ENCODE peak calls at places on chromosomes 11 and 22, in eight cellular contexts. One of them, this sample, is unnamed.

GRCh38 chr11:116079580-116079979 is 575.4 kb upstream of the CADM1 start:
- DNase-seq in LHCN-M2: no peak
- DNase-seq in NB4: no peak
- DNase-seq in adipocyte: no peak
- DNase-seq in activated CD8-positive, alpha-beta memory T cell treated with anti-CD3 and anti-CD28 coated beads for 48 hours: no peak
- DNase-seq in activated naive CD4-positive, alpha-beta T cell: no peak
- DNase-seq in NAMALWA: no peak
- DNase-seq in ELR: no peak
- DNase-seq in this sample: no peak

GRCh38 chr11:7604331-7604973 is 68.8 kb downstream of the CYB5R2 start:
- DNase-seq in activated CD8-positive, alpha-beta memory T cell treated with anti-CD3 and anti-CD28 coated beads for 48 hours: no peak
- DNase-seq in LHCN-M2: no peak
- DNase-seq in adipocyte: no peak
- DNase-seq in NAMALWA: no peak
- DNase-seq in ELR: no peak
- DNase-seq in NB4: no peak
- DNase-seq in activated naive CD4-positive, alpha-beta T cell: no peak
- DNase-seq in this sample: no peak

GRCh38 chr11:108239076-108239475 is 16.2 kb downstream of the ATM start:
- DNase-seq in ELR: no peak
- DNase-seq in NAMALWA: no peak
- DNase-seq in adipocyte: no peak
- DNase-seq in LHCN-M2: no peak
- DNase-seq in activated naive CD4-positive, alpha-beta T cell: no peak
- DNase-seq in NB4: no peak
- DNase-seq in activated CD8-positive, alpha-beta memory T cell treated with anti-CD3 and anti-CD28 coated beads for 48 hours: no peak
- DNase-seq in this sample: no peak

GRCh38 chr11:77548552-77549439 is 41.0 kb upstream of the AQP11 start:
- DNase-seq in NB4: no peak
- DNase-seq in adipocyte: no peak
- DNase-seq in activated naive CD4-positive, alpha-beta T cell: no peak
- DNase-seq in NAMALWA: no peak
- DNase-seq in ELR: no peak
- DNase-seq in LHCN-M2: no peak
- DNase-seq in activated CD8-positive, alpha-beta memory T cell treated with anti-CD3 and anti-CD28 coated beads for 48 hours: no peak
- DNase-seq in this sample: no peak

GRCh38 chr22:39519681-39520053 is 695 bp upstream of the ATF4 start:
- DNase-seq in ELR: peak
- DNase-seq in activated naive CD4-positive, alpha-beta T cell: no peak
- DNase-seq in adipocyte: peak
- DNase-seq in LHCN-M2: peak
- DNase-seq in activated CD8-positive, alpha-beta memory T cell treated with anti-CD3 and anti-CD28 coated beads for 48 hours: no peak
- DNase-seq in NB4: no peak
- DNase-seq in NAMALWA: no peak
- DNase-seq in this sample: no peak

GRCh38 chr11:117099681-117100080 is 1.5 kb upstream of the SIK3 start:
- DNase-seq in NB4: no peak
- DNase-seq in NAMALWA: peak
- DNase-seq in activated naive CD4-positive, alpha-beta T cell: no peak
- DNase-seq in ELR: no peak
- DNase-seq in adipocyte: no peak
- DNase-seq in LHCN-M2: no peak
- DNase-seq in activated CD8-positive, alpha-beta memory T cell treated with anti-CD3 and anti-CD28 coated beads for 48 hours: no peak
- DNase-seq in this sample: no peak

GRCh38 chr11:122413677-122414076 is 241.8 kb upstream of the UBASH3B start:
- DNase-seq in activated CD8-positive, alpha-beta memory T cell treated with anti-CD3 and anti-CD28 coated beads for 48 hours: no peak
- DNase-seq in adipocyte: no peak
- DNase-seq in ELR: no peak
- DNase-seq in LHCN-M2: no peak
- DNase-seq in NAMALWA: no peak
- DNase-seq in NB4: no peak
- DNase-seq in activated naive CD4-positive, alpha-beta T cell: no peak
- DNase-seq in this sample: no peak

GRCh38 chr11:41498726-41499125 is 39.3 kb upstream of the LRRC4C start:
- DNase-seq in activated naive CD4-positive, alpha-beta T cell: no peak
- DNase-seq in adipocyte: peak
- DNase-seq in NB4: peak
- DNase-seq in NAMALWA: peak
- DNase-seq in activated CD8-positive, alpha-beta memory T cell treated with anti-CD3 and anti-CD28 coated beads for 48 hours: no peak
- DNase-seq in LHCN-M2: no peak
- DNase-seq in ELR: no peak
- DNase-seq in this sample: no peak

GRCh38 chr22:30187726-30188407 is 58.7 kb downstream of the LIF start:
- DNase-seq in activated CD8-positive, alpha-beta memory T cell treated with anti-CD3 and anti-CD28 coated beads for 48 hours: no peak
- DNase-seq in activated naive CD4-positive, alpha-beta T cell: no peak
- DNase-seq in LHCN-M2: peak
- DNase-seq in NAMALWA: no peak
- DNase-seq in NB4: no peak
- DNase-seq in adipocyte: no peak
- DNase-seq in ELR: no peak
- DNase-seq in this sample: no peak

GRCh38 chr11:118908931-118909618 is 16.7 kb downstream of the BCL9L start:
- DNase-seq in NB4: no peak
- DNase-seq in LHCN-M2: peak
- DNase-seq in adipocyte: peak
- DNase-seq in activated CD8-positive, alpha-beta memory T cell treated with anti-CD3 and anti-CD28 coated beads for 48 hours: no peak
- DNase-seq in ELR: peak
- DNase-seq in activated naive CD4-positive, alpha-beta T cell: no peak
- DNase-seq in NAMALWA: no peak
- DNase-seq in this sample: peak

GRCh38 chr22:37659066-37659896 is 758 bp downstream of the PDXP start:
- DNase-seq in NAMALWA: peak
- DNase-seq in ELR: no peak
- DNase-seq in adipocyte: no peak
- DNase-seq in NB4: peak
- DNase-seq in activated CD8-positive, alpha-beta memory T cell treated with anti-CD3 and anti-CD28 coated beads for 48 hours: no peak
- DNase-seq in LHCN-M2: no peak
- DNase-seq in activated naive CD4-positive, alpha-beta T cell: no peak
- DNase-seq in this sample: no peak

GRCh38 chr11:63667993-63668392 is 3.2 kb downstream of the ATL3 start:
- DNase-seq in NB4: no peak
- DNase-seq in LHCN-M2: peak
- DNase-seq in activated CD8-positive, alpha-beta memory T cell treated with anti-CD3 and anti-CD28 coated beads for 48 hours: no peak
- DNase-seq in ELR: peak
- DNase-seq in activated naive CD4-positive, alpha-beta T cell: no peak
- DNase-seq in NAMALWA: no peak
- DNase-seq in adipocyte: peak
- DNase-seq in this sample: peak

GRCh38 chr11:43944761-43945311 is 2.4 kb downstream of the C11orf96 start:
- DNase-seq in NAMALWA: peak
- DNase-seq in activated CD8-positive, alpha-beta memory T cell treated with anti-CD3 and anti-CD28 coated beads for 48 hours: peak
- DNase-seq in adipocyte: peak
- DNase-seq in ELR: peak
- DNase-seq in activated naive CD4-positive, alpha-beta T cell: peak
- DNase-seq in NB4: peak
- DNase-seq in LHCN-M2: no peak
- DNase-seq in this sample: peak

GRCh38 chr22:25407859-25408229 is 156.6 kb upstream of the GRK3 start:
- DNase-seq in NB4: no peak
- DNase-seq in LHCN-M2: no peak
- DNase-seq in NAMALWA: no peak
- DNase-seq in adipocyte: no peak
- DNase-seq in activated CD8-positive, alpha-beta memory T cell treated with anti-CD3 and anti-CD28 coated beads for 48 hours: no peak
- DNase-seq in ELR: no peak
- DNase-seq in activated naive CD4-positive, alpha-beta T cell: no peak
- DNase-seq in this sample: no peak

GRCh38 chr11:78020248-78020647 is 2.8 kb downstream of the KCTD14 start:
- DNase-seq in activated naive CD4-positive, alpha-beta T cell: no peak
- DNase-seq in LHCN-M2: no peak
- DNase-seq in NAMALWA: no peak
- DNase-seq in adipocyte: peak
- DNase-seq in NB4: no peak
- DNase-seq in ELR: no peak
- DNase-seq in activated CD8-positive, alpha-beta memory T cell treated with anti-CD3 and anti-CD28 coated beads for 48 hours: no peak
- DNase-seq in this sample: no peak

GRCh38 chr11:32333335-32333991 is 101.9 kb downstream of the WT1 start:
- DNase-seq in NAMALWA: no peak
- DNase-seq in activated CD8-positive, alpha-beta memory T cell treated with anti-CD3 and anti-CD28 coated beads for 48 hours: no peak
- DNase-seq in NB4: no peak
- DNase-seq in adipocyte: peak
- DNase-seq in ELR: peak
- DNase-seq in activated naive CD4-positive, alpha-beta T cell: no peak
- DNase-seq in LHCN-M2: peak
- DNase-seq in this sample: peak

This sample was measured in myocyte.